ENCODE peak calls at places on chromosome 9, in nine cellular contexts. D is B cell; M is A673; H is AG04450; L is CD8-positive, alpha-beta T cell; Z is tibial artery; P is cardiac fibroblast; J is fibroblast of mammary gland; T is nephron progenitor cell. C is an unnamed sample.

GRCh38 chr9:83701769-83702168 is 6.0 kb downstream of the UBQLN1 start:
- DNase-seq in D (no peak), M (no peak), H (no peak), L (no peak), Z (no peak), P (peak; percentile 93), J (peak; percentile 84), T (no peak), C (no peak)

GRCh38 chr9:69579032-69579748 is 93.0 kb downstream of the APBA1 start:
- DNase-seq in D (no peak), M (no peak), H (no peak), L (no peak), Z (no peak), P (no peak), J (no peak), T (no peak), C (no peak)

GRCh38 chr9:131319486-131319885 is 30.0 kb downstream of the PLPP7 start:
- DNase-seq in D (no peak), M (no peak), H (no peak), L (no peak), Z (no peak), P (no peak), J (no peak), T (no peak), C (no peak)

GRCh38 chr9:131677445-131678180 is 62.3 kb downstream of the RAPGEF1 start:
- DNase-seq in D (no peak), M (no peak), H (peak; percentile 48), L (no peak), Z (no peak), P (peak; percentile 80), J (peak; percentile 77), T (no peak), C (no peak)

GRCh38 chr9:116163293-116164055 is 9.9 kb downstream of the PAPPA start:
- DNase-seq in D (no peak), M (peak; percentile 41), H (no peak), L (no peak), Z (no peak), P (no peak), J (peak; percentile 35), T (no peak), C (no peak)

GRCh38 chr9:125176632-125177031 is 13.0 kb downstream of the PPP6C start:
- DNase-seq in D (no peak), M (peak; percentile 55), H (no peak), L (no peak), Z (no peak), P (no peak), J (peak; percentile 87), T (no peak), C (no peak)

GRCh38 chr9:78044189-78044588 is 12.6 kb upstream of the GNAQ start:
- DNase-seq in D (no peak), M (no peak), H (no peak), L (no peak), Z (no peak), P (no peak), J (no peak), T (no peak), C (no peak)

GRCh38 chr9:68714416-68715180 is 9.6 kb downstream of the PIP5K1B start:
- DNase-seq in D (no peak), M (no peak), H (no peak), L (no peak), Z (no peak), P (no peak), J (no peak), T (no peak), C (no peak)

GRCh38 chr9:134830926-134831720 is 49.5 kb upstream of the FCN2 start:
- DNase-seq in D (no peak), M (no peak), H (no peak), L (no peak), Z (no peak), P (no peak), J (no peak), T (no peak), C (no peak)

DNA sequence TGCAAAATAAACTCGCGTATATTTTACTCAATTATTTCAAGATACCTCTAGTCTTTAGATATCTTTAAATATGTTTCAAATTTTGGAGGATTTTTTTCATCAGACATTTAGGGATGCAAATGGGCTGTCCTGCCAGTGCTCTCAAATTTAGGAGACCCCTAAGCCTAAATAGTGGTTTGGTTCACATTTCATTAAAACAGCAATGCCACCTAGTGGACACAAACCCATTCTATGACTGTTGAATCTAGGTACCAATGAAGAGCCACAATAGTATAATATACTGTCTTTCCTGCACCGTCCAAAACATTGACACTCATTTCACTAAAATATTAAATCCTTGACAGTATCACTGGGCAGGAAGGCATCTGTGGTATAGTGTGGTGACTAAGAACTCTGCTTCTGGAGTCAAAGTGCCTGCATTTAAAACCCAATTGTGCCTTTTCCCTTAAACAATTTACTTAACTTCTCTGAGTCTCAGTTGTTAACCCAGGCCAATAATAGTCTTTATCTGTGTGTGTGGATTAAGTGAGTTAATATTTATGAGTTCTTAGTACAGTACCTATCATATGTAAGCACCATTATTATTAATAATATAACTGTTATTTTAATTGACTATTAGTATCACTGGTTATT is 148.0 kb downstream of the RORB start:
- DNase-seq in D (no peak), M (peak; percentile 35), H (no peak), L (no peak), Z (no peak), P (peak; percentile 26), J (peak; percentile 26), T (peak; percentile 11), C (peak; percentile 18)
- TF ChIP-seq CTCF in D (peak; percentile 66), M (peak; percentile 67), H (peak; percentile 64), L (peak; percentile 16), Z (peak; percentile 6), P (peak; percentile 39), J (peak; percentile 58), T (peak; percentile 59), C (peak; percentile 57)

DNA sequence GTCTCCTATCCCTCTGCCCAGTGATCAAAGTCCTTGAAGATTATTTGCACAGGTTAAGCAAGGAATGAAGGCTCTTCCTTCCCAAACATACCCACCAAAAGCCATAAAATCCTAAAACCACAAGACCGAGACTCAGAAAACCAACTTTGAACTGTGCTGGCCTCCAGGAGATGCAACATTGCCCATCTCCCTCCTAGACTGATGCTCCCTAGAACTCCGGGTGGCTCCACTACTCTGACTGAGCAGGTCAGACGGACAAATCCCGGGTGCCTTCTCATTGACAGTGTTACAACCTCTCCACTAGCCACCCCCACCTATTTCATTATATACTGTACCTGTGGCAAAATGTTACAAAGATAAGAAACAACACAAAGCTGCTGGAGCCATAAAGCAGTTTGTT is 110.1 kb downstream of the FANCC start:
- DNase-seq in D (no peak), M (no peak), H (no peak), L (no peak), Z (no peak), P (no peak), J (no peak), T (no peak), C (no peak)
- TF ChIP-seq CTCF in D (no peak), M (no peak), H (no peak), L (no peak), Z (no peak), P (no peak), J (no peak), T (no peak), C (no peak)

GRCh38 chr9:19967567-19968459 is 179.0 kb upstream of the SLC24A2 start:
- DNase-seq in D (no peak), M (no peak), H (no peak), L (no peak), Z (no peak), P (peak; percentile 46), J (no peak), T (no peak), C (no peak)
- TF ChIP-seq CTCF in D (no peak), M (no peak), H (no peak), L (no peak), Z (no peak), P (no peak), J (no peak), T (no peak), C (no peak)

DNA sequence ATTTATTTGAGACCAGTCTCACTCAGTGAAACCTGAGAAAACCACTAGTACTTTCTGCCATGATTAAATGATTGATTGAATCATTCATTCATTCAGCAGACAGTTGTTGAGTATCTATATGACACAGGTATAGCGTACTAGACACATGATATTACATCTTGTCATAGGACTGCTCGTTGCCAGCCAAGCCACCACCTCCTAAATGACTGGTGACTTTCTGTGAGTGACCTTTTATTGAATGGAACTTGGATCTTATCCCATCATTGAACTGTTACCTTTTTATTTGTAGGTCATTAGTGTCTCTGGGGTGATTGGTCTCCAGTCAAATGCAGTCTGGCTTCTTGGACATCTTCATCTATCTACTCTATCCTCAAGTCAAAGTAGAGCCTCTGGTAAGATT is 80.7 kb downstream of the HACD4 start:
- DNase-seq in D (no peak), M (no peak), H (no peak), L (no peak), Z (no peak), P (no peak), J (no peak), T (no peak), C (no peak)
- TF ChIP-seq CTCF in D (no peak), M (no peak), H (no peak), L (no peak), Z (no peak), P (no peak), J (no peak), T (no peak), C (no peak)

DNA sequence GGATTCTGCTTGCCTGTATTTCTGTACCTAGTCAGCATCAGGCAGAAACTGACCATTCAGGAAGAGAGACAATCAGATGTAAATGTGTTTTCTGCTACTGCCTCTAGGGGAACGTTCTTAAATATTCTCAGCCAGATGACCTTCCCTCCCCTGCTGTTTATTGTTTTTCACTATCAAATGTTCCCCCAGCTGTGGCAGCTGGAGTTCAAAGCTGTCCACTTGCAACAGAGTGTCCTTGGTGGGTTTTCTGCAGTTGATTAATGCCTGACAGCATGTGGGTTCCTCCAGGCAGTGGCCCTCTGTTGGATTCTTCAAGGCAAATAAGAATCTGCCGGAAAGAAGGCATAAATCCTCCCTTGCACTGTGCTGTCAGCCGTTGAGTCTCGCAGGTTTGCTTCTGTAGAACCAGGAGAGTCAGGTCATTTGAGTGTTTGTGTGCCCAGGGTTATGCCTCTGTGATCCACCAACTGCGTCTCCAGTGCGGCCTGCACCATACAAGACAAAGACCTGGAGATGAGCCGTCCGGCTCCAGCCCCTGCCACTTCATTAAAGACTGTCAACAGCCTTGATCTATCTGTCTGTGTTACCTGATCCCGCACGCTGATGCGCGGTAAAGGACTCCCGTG is 203.4 kb downstream of the GADD45G start:
- DNase-seq in D (no peak), M (peak; percentile 10), H (no peak), L (no peak), Z (peak; percentile 16), P (no peak), J (no peak), T (peak; percentile 65), C (no peak)
- TF ChIP-seq CTCF in D (no peak), M (peak; percentile 28), H (no peak), L (no peak), Z (no peak), P (no peak), J (no peak), T (no peak), C (no peak)